ENCODE peak calls at places on chromosome 14, in seven cellular contexts. J is HCT116, R is K562, C is H1, Z is HepG2, P is SK-N-SH, I is GM12878. E is an unnamed sample.
A peak's percentile ranks its signal among the peaks of the same experiment; 100 is the strongest.

GRCh38 chr14:104150201-104151027 is 12.0 kb downstream of the KIF26A start:
- DNase-seq in P (peak; percentile 89), Z (no peak), J (no peak), I (no peak), R (no peak), C (no peak), E (no peak)

GRCh38 chr14:91904956-91905645 is 37.8 kb upstream of the TC2N start:
- DNase-seq in I (no peak), J (no peak), R (no peak), P (no peak), Z (no peak), C (no peak), E (no peak)

GRCh38 chr14:61535032-61535431 is 160.3 kb upstream of the HIF1A start:
- DNase-seq in I (no peak), R (no peak), C (no peak), J (no peak), P (no peak), Z (peak; percentile 56), E (no peak)

GRCh38 chr14:50533806-50534205 is 1.4 kb upstream of the MAP4K5 start:
- DNase-seq in P (no peak), R (no peak), I (no peak), Z (no peak), J (no peak), C (no peak), E (no peak)

GRCh38 chr14:75204106-75204505 is 27.7 kb upstream of the TMED10 start:
- DNase-seq in C (no peak), Z (no peak), J (no peak), R (no peak), I (no peak), P (no peak), E (no peak)

GRCh38 chr14:104108570-104109060 is 23.1 kb downstream of the ASPG start:
- DNase-seq in J (no peak), C (peak; percentile 46), P (peak; percentile 27), Z (no peak), R (no peak), I (no peak), E (no peak)

GRCh38 chr14:102779574-102780315 is 2.5 kb downstream of the TRAF3 start:
- DNase-seq in Z (no peak), J (no peak), R (no peak), I (no peak), P (no peak), C (no peak), E (no peak)

GRCh38 chr14:53613404-53614253 is 343.0 kb downstream of the BMP4 start:
- DNase-seq in Z (peak; percentile 100), R (no peak), P (no peak), I (peak; percentile 98), C (no peak), J (peak; percentile 86), E (no peak)

GRCh38 chr14:32720927-32721326 is 217.8 kb upstream of the NPAS3 start:
- DNase-seq in J (no peak), P (no peak), I (no peak), C (no peak), R (no peak), Z (no peak), E (no peak)

GRCh38 chr14:35558680-35559079 is 24.7 kb downstream of the INSM2 start:
- DNase-seq in R (no peak), Z (no peak), C (no peak), I (no peak), J (no peak), P (no peak), E (no peak)

GRCh38 chr14:29215853-29216252 is 449.3 kb downstream of the FOXG1 start:
- DNase-seq in C (no peak), R (no peak), I (no peak), J (no peak), Z (no peak), P (no peak), E (no peak)

GRCh38 chr14:24069411-24069735 is 2.0 kb upstream of the CPNE6 start:
- DNase-seq in P (no peak), J (no peak), C (no peak), Z (no peak), I (no peak), R (no peak), E (no peak)

GRCh38 chr14:52313493-52313881 is 625 bp upstream of the PTGER2 start:
- DNase-seq in R (no peak), I (no peak), J (no peak), Z (no peak), C (no peak), P (no peak), E (no peak)

GRCh38 chr14:37340353-37340752 is 142.6 kb downstream of the MIPOL1 start:
- DNase-seq in P (no peak), J (no peak), R (peak; percentile 7), C (no peak), Z (peak; percentile 39), I (no peak), E (no peak)

GRCh38 chr14:87002831-87003230 is 990.2 kb downstream of the GALC start:
- DNase-seq in I (no peak), P (no peak), R (no peak), J (no peak), Z (no peak), C (no peak), E (no peak)

GRCh38 chr14:87000071-87000470 is 992.9 kb downstream of the GALC start:
- DNase-seq in Z (no peak), R (no peak), I (no peak), C (no peak), J (no peak), P (no peak), E (no peak)

GRCh38 chr14:87001333-87001732 is 991.6 kb downstream of the GALC start:
- DNase-seq in J (no peak), Z (no peak), I (no peak), C (no peak), P (no peak), R (no peak), E (no peak)

GRCh38 chr14:86999076-86999475 is 993.9 kb downstream of the GALC start:
- DNase-seq in P (no peak), C (no peak), Z (no peak), J (no peak), I (no peak), R (no peak), E (no peak)
- TF ChIP-seq JUND in P (no peak), C (no peak), Z (no peak), J (no peak), I (no peak), R (no peak), E (no peak)

GRCh38 chr14:90605430-90605829 is 208.6 kb downstream of the CALM1 start:
- DNase-seq in J (no peak), Z (no peak), C (no peak), R (no peak), I (no peak), P (no peak), E (no peak)
- TF ChIP-seq JUND in J (no peak), Z (no peak), C (no peak), R (no peak), I (no peak), P (no peak), E (no peak)

GRCh38 chr14:73723799-73724621 is 9.8 kb upstream of the PNMA1 start:
- DNase-seq in R (no peak), Z (no peak), P (peak; percentile 45), C (no peak), J (no peak), I (no peak), E (peak; percentile 87)
- TF ChIP-seq JUND in R (no peak), Z (no peak), P (no peak), C (no peak), J (no peak), I (no peak), E (no peak)

GRCh38 chr14:100682749-100683148 is 43.9 kb upstream of the DLK1 start:
- DNase-seq in R (no peak), I (no peak), J (no peak), C (no peak), P (no peak), Z (no peak), E (no peak)

GRCh38 chr14:100679707-100680438 is 46.8 kb upstream of the DLK1 start:
- DNase-seq in R (no peak), P (no peak), C (no peak), I (no peak), Z (peak; percentile 83), J (no peak), E (no peak)

GRCh38 chr14:100679170-100679569 is 47.5 kb upstream of the DLK1 start:
- DNase-seq in Z (no peak), C (no peak), J (no peak), P (no peak), R (no peak), I (no peak), E (no peak)

GRCh38 chr14:100681111-100681510 is 45.6 kb upstream of the DLK1 start:
- DNase-seq in C (no peak), Z (no peak), P (no peak), I (no peak), R (no peak), J (no peak), E (no peak)

DNA sequence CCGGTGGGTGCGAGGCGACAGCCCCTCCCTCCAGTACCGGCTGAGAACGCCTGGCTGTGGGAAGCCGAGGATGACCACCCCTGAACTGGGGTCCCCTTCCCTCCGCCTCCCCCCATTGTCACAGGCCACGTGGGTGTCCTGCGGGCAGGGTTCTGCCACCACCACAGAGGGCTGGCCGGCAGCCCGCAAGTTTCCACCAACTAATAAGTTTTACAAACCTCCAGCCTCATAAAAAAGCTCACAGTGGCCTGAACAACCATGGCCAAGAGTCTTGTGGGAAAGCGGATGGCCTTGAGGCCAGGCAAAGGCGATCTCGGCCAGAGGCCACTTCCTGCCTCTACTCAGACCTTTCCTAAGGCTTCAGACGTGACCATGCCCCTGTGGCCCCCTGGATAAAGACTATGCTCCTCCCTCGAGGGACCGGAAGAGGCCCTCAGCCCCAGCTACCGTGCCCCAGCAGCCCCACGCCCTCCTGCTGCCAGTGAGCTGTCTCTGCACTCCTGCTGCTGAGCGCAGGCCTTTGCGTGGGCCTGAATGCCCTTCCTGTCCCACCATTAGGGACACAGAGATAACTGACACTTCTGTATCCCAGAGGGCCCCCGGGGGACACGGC is 46.1 kb upstream of the DLK1 start:
- DNase-seq in Z (no peak), I (no peak), P (no peak), C (no peak), J (no peak), R (peak; percentile 66), E (no peak)
- TF ChIP-seq JUND in Z (no peak), I (no peak), P (no peak), C (no peak), J (no peak), R (no peak), E (no peak)

GRCh38 chr14:26982071-26982470 is 384.2 kb upstream of the NOVA1 start:
- DNase-seq in C (no peak), J (no peak), R (no peak), I (no peak), P (no peak), Z (no peak), E (no peak)

GRCh38 chr14:26987734-26988363 is 390.0 kb upstream of the NOVA1 start:
- DNase-seq in Z (no peak), I (no peak), P (no peak), C (no peak), J (no peak), R (no peak), E (no peak)

GRCh38 chr14:26984318-26985177 is 386.7 kb upstream of the NOVA1 start:
- DNase-seq in J (peak; percentile 4), P (peak; percentile 11), Z (peak; percentile 64), C (peak; percentile 64), I (no peak), R (peak; percentile 61), E (peak; percentile 83)
- TF ChIP-seq JUND in J (no peak), P (no peak), Z (no peak), C (no peak), I (no peak), R (no peak), E (no peak)

GRCh38 chr14:22510527-22511110 is 78.4 kb downstream of the DAD1 start:
- DNase-seq in C (no peak), J (no peak), Z (no peak), P (no peak), I (no peak), R (no peak), E (no peak)
- TF ChIP-seq JUND in C (no peak), J (no peak), Z (no peak), P (no peak), I (no peak), R (no peak), E (no peak)

E was measured in T47D.